ENCODE peak calls at places on chromosome 13, in ten cellular contexts. N is GM12865; G is H1; Z is DMS153; W is fibroblast of lung; V is gastrocnemius medialis; A is stimulated activated CD8-positive, alpha-beta memory T cell treated with anti-CD3 and anti-CD28 coated beads, Interleukin-12 subunit alpha, Interleukin-12 subunit beta, amount 100 ng/mL, for 1 hour; L is tibial artery; X is activated T-cell treated with anti-CD3 and anti-CD28 coated beads for 1 hour; T is body of pancreas. F is an unnamed sample.

GRCh38 chr13:114142640-114143490 is 10.4 kb upstream of the RASA3 start:
- DNase-seq in N (peak; percentile 65), G (no peak), Z (peak; percentile 92), W (no peak), V (peak; percentile 46), A (peak; percentile 66), L (no peak), X (peak; percentile 59), T (peak; percentile 81), F (no peak)

GRCh38 chr13:75959861-75960481 is 323.8 kb downstream of the LMO7 start:
- DNase-seq in N (no peak), G (no peak), Z (peak; percentile 92), W (no peak), V (no peak), A (no peak), L (no peak), X (no peak), T (no peak), F (no peak)

GRCh38 chr13:28574617-28575142 is 79.8 kb upstream of the FLT1 start:
- DNase-seq in N (peak; percentile 61), G (no peak), Z (peak; percentile 65), W (peak; percentile 96), V (no peak), A (no peak), L (no peak), X (no peak), T (no peak), F (no peak)

GRCh38 chr13:73903561-73903960 is 230.6 kb downstream of the KLF12 start:
- DNase-seq in N (no peak), G (no peak), Z (no peak), W (no peak), V (no peak), A (no peak), L (no peak), X (no peak), T (no peak), F (peak; percentile 15)

GRCh38 chr13:50645092-50645491 is 198.4 kb downstream of the DLEU7 start:
- DNase-seq in N (no peak), G (no peak), Z (no peak), W (peak; percentile 82), V (no peak), A (no peak), L (no peak), X (no peak), T (no peak), F (no peak)

GRCh38 chr13:112690242-112690943 is 555 bp downstream of the ATP11A start:
- DNase-seq in N (peak; percentile 55), G (no peak), Z (no peak), W (peak; percentile 45), V (no peak), A (no peak), L (no peak), X (no peak), T (peak; percentile 58), F (no peak)

GRCh38 chr13:114088863-114089262 is 43.6 kb downstream of the RASA3 start:
- DNase-seq in N (no peak), G (no peak), Z (no peak), W (no peak), V (no peak), A (no peak), L (no peak), X (no peak), T (peak; percentile 9), F (no peak)

GRCh38 chr13:98405690-98406344 is 171.1 kb downstream of the STK24 start:
- DNase-seq in N (no peak), G (no peak), Z (peak; percentile 43), W (no peak), V (no peak), A (no peak), L (no peak), X (no peak), T (no peak), F (no peak)

GRCh38 chr13:33323766-33324525 is 38.4 kb upstream of the STARD13 start:
- DNase-seq in N (no peak), G (no peak), Z (no peak), W (peak; percentile 37), V (no peak), A (no peak), L (no peak), X (no peak), T (no peak), F (no peak)

GRCh38 chr13:112445411-112446271 is 69.5 kb downstream of the SPACA7 start:
- DNase-seq in N (no peak), G (no peak), Z (no peak), W (no peak), V (no peak), A (no peak), L (peak; percentile 15), X (no peak), T (no peak), F (no peak)

F was measured in iPS DF 19.7.